ENCODE peak calls at places on chromosomes 13 and 19, in ten cellular contexts. U, L, V, P, B, N, S, K, R and T are unnamed samples.

GRCh38 chr19:34253711-34254551 is 423 bp upstream of the GARRE1 start:
- DNase-seq in U (peak; percentile 85), L (peak; percentile 71), V (peak; percentile 72), P (peak; percentile 69), B (peak; percentile 69), N (peak; percentile 89), S (peak; percentile 88), K (no peak), R (peak; percentile 95), T (peak; percentile 83)

GRCh38 chr13:71760226-71760591 is 106.8 kb downstream of the DACH1 start:
- DNase-seq in U (no peak), L (no peak), V (no peak), P (no peak), B (no peak), N (no peak), S (no peak), K (no peak), R (no peak), T (no peak)

GRCh38 chr13:42990147-42990990 is 1.7 kb downstream of the EPSTI1 start:
- DNase-seq in U (no peak), L (no peak), V (no peak), P (no peak), B (no peak), N (no peak), S (no peak), K (peak; percentile 46), R (no peak), T (no peak)

GRCh38 chr13:27607125-27607524 is 13.2 kb downstream of the LNX2 start:
- DNase-seq in U (no peak), L (peak; percentile 73), V (no peak), P (no peak), B (peak; percentile 76), N (peak; percentile 41), S (no peak), K (no peak), R (no peak), T (no peak)

GRCh38 chr13:83881917-83882625 is at the start of gene SLITRK1:
- DNase-seq in U (peak; percentile 14), L (peak; percentile 69), V (no peak), P (no peak), B (no peak), N (peak; percentile 42), S (peak; percentile 95), K (peak; percentile 1), R (peak; percentile 69), T (peak; percentile 87)

GRCh38 chr19:40802300-40803169 is 3.5 kb downstream of the EGLN2 start:
- DNase-seq in U (no peak), L (no peak), V (no peak), P (no peak), B (no peak), N (peak; percentile 64), S (no peak), K (no peak), R (no peak), T (peak; percentile 26)

GRCh38 chr13:94778585-94778984 is 66.2 kb upstream of the SOX21 start:
- DNase-seq in U (no peak), L (no peak), V (no peak), P (no peak), B (peak; percentile 52), N (no peak), S (no peak), K (no peak), R (no peak), T (no peak)

GRCh38 chr13:71867101-71867814 is at the start of gene DACH1:
- DNase-seq in U (no peak), L (peak; percentile 33), V (no peak), P (no peak), B (peak; percentile 24), N (peak; percentile 89), S (peak; percentile 78), K (no peak), R (peak; percentile 89), T (peak; percentile 43)

GRCh38 chr19:35733180-35734125 is 8.8 kb downstream of the IGFLR1 start:
- DNase-seq in U (no peak), L (no peak), V (no peak), P (no peak), B (no peak), N (no peak), S (no peak), K (no peak), R (peak; percentile 75), T (no peak)

GRCh38 chr13:48123827-48124226 is 28.9 kb upstream of the MED4 start:
- DNase-seq in U (no peak), L (no peak), V (no peak), P (no peak), B (no peak), N (no peak), S (no peak), K (no peak), R (no peak), T (no peak)

GRCh38 chr19:44401108-44401786 is at the start of gene ZNF285:
- DNase-seq in U (peak; percentile 65), L (peak; percentile 88), V (peak; percentile 28), P (peak; percentile 86), B (peak; percentile 48), N (peak; percentile 94), S (peak; percentile 98), K (peak; percentile 57), R (peak; percentile 96), T (peak; percentile 91)

GRCh38 chr13:89750371-89750770 is 1597.1 kb upstream of the MIR17HG start:
- DNase-seq in U (no peak), L (no peak), V (no peak), P (no peak), B (no peak), N (no peak), S (no peak), K (no peak), R (no peak), T (no peak)